ENCODE peak calls at places on chromosome 15, in ten cellular contexts. One of them, this sample, is unnamed.

GRCh38 chr15:45705510-45706473 is 71.0 kb downstream of the SQOR start:
- DNase-seq in RWPE2: no peak
- DNase-seq in MM.1S: peak
- DNase-seq in IMR-90: peak
- DNase-seq in fibroblast of mammary gland: peak
- DNase-seq in pancreas: peak
- DNase-seq in heart left ventricle: peak
- DNase-seq in astrocyte of the spinal cord: peak
- DNase-seq in LNCaP clone FGC: no peak
- DNase-seq in CD8-positive, alpha-beta T cell: peak
- DNase-seq in this sample: peak

GRCh38 chr15:91473894-91474293 is 373.8 kb downstream of the SV2B start:
- DNase-seq in IMR-90: peak
- DNase-seq in pancreas: no peak
- DNase-seq in CD8-positive, alpha-beta T cell: no peak
- DNase-seq in astrocyte of the spinal cord: no peak
- DNase-seq in LNCaP clone FGC: no peak
- DNase-seq in MM.1S: no peak
- DNase-seq in RWPE2: no peak
- DNase-seq in heart left ventricle: no peak
- DNase-seq in fibroblast of mammary gland: peak
- DNase-seq in this sample: no peak

GRCh38 chr15:90598053-90598577 is 68.4 kb downstream of the CRTC3 start:
- DNase-seq in LNCaP clone FGC: no peak
- DNase-seq in IMR-90: no peak
- DNase-seq in CD8-positive, alpha-beta T cell: no peak
- DNase-seq in heart left ventricle: peak
- DNase-seq in MM.1S: no peak
- DNase-seq in pancreas: no peak
- DNase-seq in RWPE2: no peak
- DNase-seq in astrocyte of the spinal cord: no peak
- DNase-seq in fibroblast of mammary gland: peak
- DNase-seq in this sample: peak

GRCh38 chr15:78767331-78767951 is 43.8 kb downstream of the ADAMTS7 start:
- DNase-seq in heart left ventricle: peak
- DNase-seq in fibroblast of mammary gland: no peak
- DNase-seq in pancreas: no peak
- DNase-seq in IMR-90: no peak
- DNase-seq in CD8-positive, alpha-beta T cell: no peak
- DNase-seq in LNCaP clone FGC: no peak
- DNase-seq in astrocyte of the spinal cord: no peak
- DNase-seq in MM.1S: no peak
- DNase-seq in RWPE2: peak
- DNase-seq in this sample: no peak

GRCh38 chr15:81049835-81050234 is 49.1 kb downstream of the TLNRD1 start:
- DNase-seq in astrocyte of the spinal cord: no peak
- DNase-seq in heart left ventricle: no peak
- DNase-seq in pancreas: no peak
- DNase-seq in MM.1S: no peak
- DNase-seq in IMR-90: no peak
- DNase-seq in RWPE2: no peak
- DNase-seq in fibroblast of mammary gland: no peak
- DNase-seq in LNCaP clone FGC: no peak
- DNase-seq in CD8-positive, alpha-beta T cell: no peak
- DNase-seq in this sample: peak

GRCh38 chr15:29825205-29825604 is 2.9 kb upstream of the TJP1 start:
- DNase-seq in pancreas: no peak
- DNase-seq in CD8-positive, alpha-beta T cell: no peak
- DNase-seq in fibroblast of mammary gland: no peak
- DNase-seq in LNCaP clone FGC: no peak
- DNase-seq in RWPE2: no peak
- DNase-seq in MM.1S: peak
- DNase-seq in astrocyte of the spinal cord: no peak
- DNase-seq in IMR-90: no peak
- DNase-seq in heart left ventricle: no peak
- DNase-seq in this sample: no peak

GRCh38 chr15:47293763-47294162 is 423.5 kb upstream of the SEMA6D start:
- DNase-seq in IMR-90: peak
- DNase-seq in MM.1S: no peak
- DNase-seq in CD8-positive, alpha-beta T cell: no peak
- DNase-seq in astrocyte of the spinal cord: peak
- DNase-seq in heart left ventricle: peak
- DNase-seq in LNCaP clone FGC: no peak
- DNase-seq in RWPE2: no peak
- DNase-seq in pancreas: no peak
- DNase-seq in fibroblast of mammary gland: peak
- DNase-seq in this sample: peak

GRCh38 chr15:56871180-56871579 is 47.3 kb upstream of the TCF12 start:
- DNase-seq in IMR-90: peak
- DNase-seq in RWPE2: no peak
- DNase-seq in heart left ventricle: no peak
- DNase-seq in pancreas: no peak
- DNase-seq in CD8-positive, alpha-beta T cell: no peak
- DNase-seq in MM.1S: no peak
- DNase-seq in fibroblast of mammary gland: peak
- DNase-seq in astrocyte of the spinal cord: peak
- DNase-seq in LNCaP clone FGC: no peak
- DNase-seq in this sample: peak

GRCh38 chr15:77631790-77632551 is 741 bp downstream of the LINGO1 start:
- DNase-seq in fibroblast of mammary gland: no peak
- DNase-seq in pancreas: peak
- DNase-seq in heart left ventricle: no peak
- DNase-seq in astrocyte of the spinal cord: no peak
- DNase-seq in LNCaP clone FGC: no peak
- DNase-seq in RWPE2: no peak
- DNase-seq in CD8-positive, alpha-beta T cell: no peak
- DNase-seq in IMR-90: no peak
- DNase-seq in MM.1S: no peak
- DNase-seq in this sample: no peak

DNA sequence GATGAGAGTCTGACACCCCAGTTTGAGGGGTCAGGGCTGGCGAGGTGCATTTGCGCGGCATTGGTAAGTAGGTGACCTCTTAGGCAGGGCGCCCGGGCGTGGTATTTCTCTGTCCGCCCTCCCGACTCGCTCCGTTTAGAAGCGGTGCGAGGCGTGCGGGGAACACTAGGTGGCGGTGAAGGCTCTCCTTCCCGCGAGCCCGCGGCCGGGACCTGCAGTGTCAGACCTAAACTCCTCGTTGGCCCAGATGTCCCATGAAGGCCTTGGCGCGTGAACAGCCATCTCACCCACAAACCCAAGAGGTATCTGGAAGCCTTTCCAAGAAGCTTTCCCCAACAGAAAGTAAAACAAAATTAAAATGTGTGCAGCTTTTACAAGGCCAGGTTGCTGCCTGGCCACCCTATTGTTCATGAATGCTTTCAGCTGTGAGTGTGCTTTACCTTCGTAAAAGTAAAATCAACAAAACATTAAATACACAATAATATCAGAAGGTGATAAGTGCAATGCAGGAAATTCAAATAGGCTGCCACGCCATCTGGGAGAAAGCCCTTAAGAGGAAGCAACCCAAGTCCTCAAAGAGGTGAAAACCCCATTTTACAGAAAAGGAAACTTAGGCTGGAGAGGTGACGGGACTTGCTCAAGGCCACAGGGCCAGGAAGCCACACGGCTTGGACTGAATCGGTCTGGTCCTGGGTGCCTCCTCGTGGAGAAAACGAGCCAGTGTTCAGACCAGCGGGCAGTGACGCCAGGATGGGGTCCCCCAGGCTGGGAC is 120.3 kb downstream of the ETFA start:
- DNase-seq in CD8-positive, alpha-beta T cell: peak
- DNase-seq in heart left ventricle: peak
- DNase-seq in MM.1S: peak
- DNase-seq in astrocyte of the spinal cord: peak
- DNase-seq in LNCaP clone FGC: peak
- DNase-seq in pancreas: peak
- DNase-seq in RWPE2: no peak
- DNase-seq in IMR-90: peak
- DNase-seq in fibroblast of mammary gland: peak
- DNase-seq in this sample: peak
- H3K4me3 ChIP-seq in CD8-positive, alpha-beta T cell: no peak
- H3K4me3 ChIP-seq in heart left ventricle: no peak
- H3K4me3 ChIP-seq in MM.1S: peak
- H3K4me3 ChIP-seq in astrocyte of the spinal cord: no peak
- H3K4me3 ChIP-seq in LNCaP clone FGC: peak
- H3K4me3 ChIP-seq in pancreas: no peak
- H3K4me3 ChIP-seq in RWPE2: no peak
- H3K4me3 ChIP-seq in IMR-90: peak
- H3K4me3 ChIP-seq in fibroblast of mammary gland: no peak
- H3K4me3 ChIP-seq in this sample: no peak

GRCh38 chr15:41018534-41018933 is 65.3 kb downstream of the CHAC1 start:
- DNase-seq in MM.1S: peak
- DNase-seq in RWPE2: no peak
- DNase-seq in astrocyte of the spinal cord: peak
- DNase-seq in heart left ventricle: no peak
- DNase-seq in IMR-90: peak
- DNase-seq in fibroblast of mammary gland: no peak
- DNase-seq in LNCaP clone FGC: peak
- DNase-seq in CD8-positive, alpha-beta T cell: no peak
- DNase-seq in pancreas: peak
- DNase-seq in this sample: peak
- TF ChIP-seq CTCF in MM.1S: peak
- TF ChIP-seq CTCF in RWPE2: peak
- TF ChIP-seq CTCF in astrocyte of the spinal cord: peak
- TF ChIP-seq CTCF in heart left ventricle: peak
- TF ChIP-seq CTCF in IMR-90: peak
- TF ChIP-seq CTCF in fibroblast of mammary gland: no peak
- TF ChIP-seq CTCF in LNCaP clone FGC: peak
- TF ChIP-seq CTCF in CD8-positive, alpha-beta T cell: no peak
- TF ChIP-seq CTCF in pancreas: no peak
- TF ChIP-seq CTCF in this sample: peak

DNA sequence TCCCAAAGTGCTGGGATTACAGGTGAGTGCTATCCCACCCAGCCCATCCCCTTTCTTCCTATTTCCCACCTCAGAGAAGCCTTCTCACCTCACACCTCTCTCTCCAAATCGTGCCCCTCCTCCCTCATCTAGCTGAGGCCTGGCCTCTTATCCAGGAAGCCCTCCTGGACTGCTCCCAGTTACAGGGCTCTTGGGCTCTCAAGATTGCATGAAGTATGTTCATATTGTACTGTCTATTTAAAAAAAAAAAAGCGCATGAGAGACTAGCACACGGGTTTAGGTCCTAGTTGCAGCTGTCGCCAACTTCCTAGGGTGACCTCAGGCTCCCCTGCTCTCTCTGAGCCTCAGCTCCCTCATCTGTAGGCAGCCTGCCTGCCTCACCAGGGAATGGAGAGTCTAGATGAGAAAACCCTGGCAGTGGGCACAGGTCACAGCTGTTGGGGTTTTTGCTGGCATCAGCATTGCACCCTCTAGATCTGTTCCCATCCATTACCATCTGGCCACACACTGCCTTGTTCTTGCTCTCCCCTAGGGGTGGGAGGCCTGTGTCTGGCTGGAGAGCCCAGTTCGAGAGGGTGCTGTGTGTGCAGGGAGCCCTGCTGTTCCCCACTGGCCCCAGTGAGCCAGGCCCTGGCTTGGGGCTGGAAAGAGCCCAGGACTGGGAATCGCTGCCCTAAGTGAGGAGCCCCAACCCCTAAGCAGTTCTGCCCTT is 24.2 kb upstream of the C15orf39 start:
- DNase-seq in IMR-90: no peak
- DNase-seq in astrocyte of the spinal cord: no peak
- DNase-seq in fibroblast of mammary gland: peak
- DNase-seq in CD8-positive, alpha-beta T cell: no peak
- DNase-seq in heart left ventricle: no peak
- DNase-seq in LNCaP clone FGC: no peak
- DNase-seq in pancreas: no peak
- DNase-seq in RWPE2: peak
- DNase-seq in MM.1S: peak
- DNase-seq in this sample: no peak
- H3K4me3 ChIP-seq in IMR-90: no peak
- H3K4me3 ChIP-seq in astrocyte of the spinal cord: no peak
- H3K4me3 ChIP-seq in fibroblast of mammary gland: no peak
- H3K4me3 ChIP-seq in CD8-positive, alpha-beta T cell: no peak
- H3K4me3 ChIP-seq in heart left ventricle: peak
- H3K4me3 ChIP-seq in LNCaP clone FGC: no peak
- H3K4me3 ChIP-seq in pancreas: no peak
- H3K4me3 ChIP-seq in RWPE2: no peak
- H3K4me3 ChIP-seq in MM.1S: no peak
- H3K4me3 ChIP-seq in this sample: no peak

DNA sequence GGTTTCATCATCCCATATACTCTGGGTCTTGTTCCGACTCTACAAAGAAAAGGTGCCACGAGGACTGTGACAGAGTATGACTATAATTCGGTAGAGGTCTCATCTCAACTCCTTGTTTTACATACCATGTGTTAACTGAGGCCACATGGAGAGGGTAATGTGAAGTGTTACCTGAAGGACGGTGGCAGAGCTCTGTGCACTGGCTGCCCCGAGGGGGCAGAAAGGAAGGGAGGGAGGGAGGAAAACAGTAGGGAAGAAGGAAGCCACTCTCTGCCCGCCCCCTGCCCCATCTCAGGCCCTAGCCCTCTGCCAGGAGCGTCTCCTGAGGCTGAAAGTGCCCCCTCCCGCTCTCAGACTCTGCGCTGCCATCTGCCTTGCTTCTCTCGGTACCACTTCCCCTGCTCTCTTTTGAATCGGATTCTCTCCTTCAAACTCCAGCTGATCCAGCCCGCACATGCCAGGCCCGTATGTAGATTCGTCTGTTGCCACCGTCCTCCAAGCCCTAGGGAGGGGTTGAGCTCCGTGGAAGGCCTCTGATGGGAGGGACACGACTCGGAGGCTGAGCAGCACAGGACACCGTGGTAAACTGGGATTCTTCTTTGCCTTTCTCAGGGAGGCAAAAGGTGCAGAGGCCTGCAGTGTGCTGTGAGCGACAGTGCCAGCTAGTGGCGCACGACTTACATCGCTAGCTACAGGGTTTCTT is 70.5 kb upstream of the ATP10A start:
- DNase-seq in LNCaP clone FGC: peak
- DNase-seq in CD8-positive, alpha-beta T cell: peak
- DNase-seq in pancreas: peak
- DNase-seq in fibroblast of mammary gland: peak
- DNase-seq in astrocyte of the spinal cord: peak
- DNase-seq in RWPE2: no peak
- DNase-seq in MM.1S: peak
- DNase-seq in heart left ventricle: peak
- DNase-seq in IMR-90: peak
- DNase-seq in this sample: peak
- TF ChIP-seq CTCF in LNCaP clone FGC: peak
- TF ChIP-seq CTCF in CD8-positive, alpha-beta T cell: peak
- TF ChIP-seq CTCF in pancreas: no peak
- TF ChIP-seq CTCF in fibroblast of mammary gland: peak
- TF ChIP-seq CTCF in astrocyte of the spinal cord: peak
- TF ChIP-seq CTCF in RWPE2: peak
- TF ChIP-seq CTCF in MM.1S: peak
- TF ChIP-seq CTCF in heart left ventricle: peak
- TF ChIP-seq CTCF in IMR-90: peak
- TF ChIP-seq CTCF in this sample: peak